ENCODE peak calls at places on chromosomes 12 and 14, in seven cellular contexts. C, M, G, J, R, U and O are unnamed samples.

GRCh38 chr14:99081880-99082279 is 190.1 kb downstream of the BCL11B start:
- DNase-seq in R (no peak), G (no peak), C (no peak), U (no peak), M (peak; percentile 7), J (no peak), O (no peak)

GRCh38 chr12:106369624-106370346 is 12.2 kb downstream of the POLR3B start:
- DNase-seq in R (no peak), J (no peak), U (no peak), G (peak; percentile 93), C (peak; percentile 80), M (no peak), O (no peak)

GRCh38 chr12:67832155-67832554 is 157.1 kb upstream of the IFNG-AS1 start:
- DNase-seq in U (no peak), C (no peak), J (no peak), M (no peak), G (no peak), R (no peak), O (no peak)

GRCh38 chr14:58703149-58703509 is 65.4 kb downstream of the DACT1 start:
- DNase-seq in G (no peak), C (no peak), M (no peak), J (no peak), U (no peak), R (no peak), O (no peak)

GRCh38 chr12:119699199-119699765 is 31.3 kb downstream of the PRKAB1 start:
- DNase-seq in J (no peak), U (no peak), C (no peak), G (no peak), R (no peak), M (no peak), O (no peak)

GRCh38 chr14:104387385-104388010 is 192.1 kb upstream of the C14orf180 start:
- DNase-seq in C (no peak), R (no peak), M (peak; percentile 22), J (no peak), U (no peak), G (no peak), O (no peak)

GRCh38 chr12:102484017-102484731 is 3.8 kb upstream of the IGF1 start:
- DNase-seq in C (peak; percentile 11), M (peak; percentile 56), U (peak; percentile 46), J (peak; percentile 84), G (peak; percentile 81), R (peak; percentile 26), O (peak; percentile 80)

GRCh38 chr12:131991816-131992430 is 42.2 kb downstream of the EP400 start:
- DNase-seq in M (no peak), G (no peak), J (no peak), U (no peak), R (no peak), C (peak; percentile 68), O (no peak)

GRCh38 chr14:43579743-43580142 is 927.3 kb downstream of the FSCB start:
- DNase-seq in M (no peak), R (no peak), G (no peak), C (no peak), U (no peak), J (no peak), O (no peak)

GRCh38 chr12:96198970-96199369 is 4.8 kb downstream of the ELK3 start:
- DNase-seq in C (peak; percentile 94), J (no peak), G (peak; percentile 96), U (no peak), R (no peak), M (no peak), O (no peak)

GRCh38 chr12:121786441-121786825 is 7.1 kb downstream of the RHOF start:
- DNase-seq in R (peak; percentile 68), C (peak; percentile 82), M (no peak), J (no peak), G (peak; percentile 96), U (no peak), O (no peak)

DNA sequence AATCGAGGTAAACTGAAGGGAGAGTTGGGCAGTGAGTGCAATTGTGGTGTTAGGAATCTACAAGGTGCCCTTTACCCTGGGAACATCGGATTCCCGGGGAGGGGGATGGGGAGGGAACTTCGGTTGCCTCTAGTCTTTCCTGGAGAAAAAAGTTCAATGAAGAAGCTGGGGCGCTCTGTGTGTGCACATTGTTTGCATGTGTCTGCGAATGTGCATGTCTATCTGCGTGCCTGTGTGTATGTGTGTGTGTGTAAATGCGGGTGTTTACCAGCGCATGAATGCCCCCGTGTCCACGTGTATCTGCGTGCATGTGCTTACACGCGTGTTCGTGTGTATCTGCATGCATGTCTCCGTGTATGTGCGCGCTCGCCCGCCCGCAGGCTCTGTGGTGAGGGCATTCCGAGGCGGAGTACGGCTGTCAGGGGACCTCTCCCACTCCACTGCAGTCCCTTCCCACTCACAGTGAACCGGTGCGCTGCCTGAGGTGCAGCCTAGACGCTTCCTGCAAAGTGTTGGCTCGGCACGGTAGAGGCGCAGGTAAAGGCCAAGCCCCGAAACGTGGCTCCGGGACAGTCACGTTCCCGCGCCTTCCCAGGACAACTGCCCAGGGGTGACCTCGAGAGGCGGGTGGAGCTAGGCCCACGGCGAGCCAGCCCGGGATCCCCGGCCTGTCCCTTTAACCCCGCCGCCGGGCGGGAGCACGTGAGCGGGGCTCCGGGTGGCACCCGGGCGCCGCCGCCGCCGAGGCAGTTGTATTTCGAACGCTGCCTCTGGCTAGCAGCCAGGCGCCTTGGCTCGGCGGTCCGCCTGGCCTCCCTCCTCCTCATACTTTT is 586 bp upstream of the HMGA2 start:
- DNase-seq in C (peak; percentile 45), U (peak; percentile 84), M (peak; percentile 65), R (peak; percentile 76), J (no peak), G (peak; percentile 89), O (no peak)
- H2AFZ ChIP-seq in C (peak overlapping the region; percentile 64), U (peak overlapping the region; percentile 55), M (no peak overlapping the region), R (no peak overlapping the region), J (peak overlapping the region; percentile 58), G (peak overlapping the region; percentile 68), O (no peak overlapping the region)

GRCh38 chr14:69997849-69998248 is 118.6 kb downstream of the SMOC1 start:
- DNase-seq in U (no peak), G (peak; percentile 68), R (peak; percentile 47), J (no peak), C (peak; percentile 73), M (no peak), O (no peak)

GRCh38 chr14:69996197-69996596 is 117.0 kb downstream of the SMOC1 start:
- DNase-seq in G (peak; percentile 74), M (no peak), R (no peak), C (peak; percentile 38), J (no peak), U (no peak), O (no peak)

GRCh38 chr14:70000601-70001000 is 121.4 kb downstream of the SMOC1 start:
- DNase-seq in G (peak; percentile 74), C (peak; percentile 59), M (no peak), R (no peak), J (no peak), U (no peak), O (no peak)

GRCh38 chr14:70002589-70003240 is 123.5 kb downstream of the SMOC1 start:
- DNase-seq in G (peak; percentile 28), M (no peak), J (no peak), R (peak; percentile 59), U (no peak), C (peak; percentile 73), O (no peak)

DNA sequence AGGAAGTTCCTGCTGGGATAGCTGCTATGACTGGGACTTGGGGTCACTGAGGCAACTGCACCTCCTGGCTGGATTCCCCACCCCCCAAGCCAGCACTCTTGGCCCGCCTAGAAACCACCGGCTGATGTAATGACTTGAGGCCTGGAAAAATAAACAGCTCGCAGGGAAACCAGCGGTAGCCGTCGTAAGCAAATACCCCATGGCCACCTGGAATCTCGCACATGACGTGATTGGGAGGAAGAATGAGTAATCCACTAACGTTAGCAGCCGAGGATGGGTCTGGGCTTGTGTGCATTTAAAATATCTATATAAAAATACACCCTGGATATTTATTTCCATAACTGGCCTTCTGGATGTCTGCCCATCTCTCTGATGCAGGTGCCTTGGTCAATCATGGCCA is 120.0 kb downstream of the SMOC1 start:
- DNase-seq in J (no peak), G (peak; percentile 42), M (no peak), C (peak; percentile 90), R (no peak), U (no peak), O (no peak)
- H2AFZ ChIP-seq in J (no peak overlapping the region), G (no peak overlapping the region), M (no peak overlapping the region), C (no peak overlapping the region), R (no peak overlapping the region), U (no peak overlapping the region), O (no peak overlapping the region)

GRCh38 chr14:79051711-79052094 is 881.5 kb downstream of the NRXN3 start:
- DNase-seq in C (no peak), R (no peak), U (no peak), J (no peak), G (no peak), M (no peak), O (no peak)
- H2AFZ ChIP-seq in C (no peak overlapping the region), R (no peak overlapping the region), U (no peak overlapping the region), J (no peak overlapping the region), G (no peak overlapping the region), M (no peak overlapping the region), O (no peak overlapping the region)

DNA sequence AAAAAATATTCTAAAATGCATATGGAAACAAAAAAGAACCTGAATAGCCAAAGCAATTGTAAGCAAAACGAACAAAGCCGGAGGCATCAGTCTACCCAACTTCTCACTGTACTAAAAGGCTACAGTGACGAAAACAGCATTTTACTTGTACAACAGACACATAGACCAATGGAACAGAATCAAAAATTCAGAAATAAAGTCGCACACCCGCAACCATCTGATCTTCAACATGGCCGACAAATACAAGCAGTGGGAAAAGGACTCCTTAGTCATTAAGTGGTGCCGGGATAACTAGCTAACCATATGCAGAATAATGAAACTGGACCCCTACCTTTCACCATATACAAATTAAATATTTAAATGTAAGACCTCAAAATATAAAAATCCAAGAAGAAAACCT is 203.9 kb upstream of the PPFIA2 start:
- DNase-seq in M (no peak), G (no peak), C (no peak), R (no peak), J (no peak), U (no peak), O (no peak)
- H2AFZ ChIP-seq in M (no peak overlapping the region), G (no peak overlapping the region), C (no peak overlapping the region), R (no peak overlapping the region), J (no peak overlapping the region), U (no peak overlapping the region), O (no peak overlapping the region)

GRCh38 chr12:98351089-98351488 is 164.3 kb upstream of the TMPO start:
- DNase-seq in U (no peak), J (no peak), C (no peak), R (no peak), M (no peak), G (no peak), O (no peak)
- H2AFZ ChIP-seq in U (no peak overlapping the region), J (no peak overlapping the region), C (no peak overlapping the region), R (no peak overlapping the region), M (no peak overlapping the region), G (no peak overlapping the region), O (no peak overlapping the region)

DNA sequence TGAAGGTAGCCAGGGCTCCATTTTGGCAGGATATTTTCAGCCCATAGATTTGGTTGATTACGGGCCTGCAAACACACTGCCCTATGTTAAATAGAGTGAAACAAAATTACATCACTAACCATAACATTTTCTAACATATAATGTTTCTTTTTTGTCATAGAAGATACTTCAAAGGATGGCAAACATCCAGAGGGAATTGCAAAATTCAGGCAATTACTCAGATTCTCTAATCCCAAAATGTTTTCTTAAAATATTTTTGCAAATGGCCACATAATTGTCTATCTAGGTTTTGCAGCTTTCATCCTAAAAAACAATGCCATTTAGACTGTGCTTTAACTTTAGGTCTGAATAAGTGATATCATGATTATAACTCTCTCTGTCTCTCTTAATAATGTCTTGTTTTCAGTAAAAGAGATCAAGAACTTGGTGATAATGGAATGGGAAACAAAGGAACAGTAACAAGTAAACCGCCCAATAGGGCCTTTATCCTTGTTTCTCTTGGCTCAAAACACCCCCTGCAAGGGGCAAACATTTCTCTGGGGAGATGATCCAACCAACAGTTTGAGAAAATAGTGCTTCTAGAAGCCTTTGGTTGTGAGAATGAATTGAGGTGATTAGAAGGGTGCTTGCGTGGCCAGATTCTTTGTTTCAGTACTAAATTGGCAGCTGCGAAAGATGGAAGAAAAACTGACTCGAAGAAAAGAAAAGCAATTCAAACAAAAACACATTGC is 54.4 kb upstream of the BTG1 start:
- DNase-seq in G (peak; percentile 40), U (peak; percentile 18), C (no peak), R (no peak), M (no peak), J (no peak), O (no peak)
- H2AFZ ChIP-seq in G (no peak overlapping the region), U (no peak overlapping the region), C (no peak overlapping the region), R (no peak overlapping the region), M (no peak overlapping the region), J (no peak overlapping the region), O (no peak overlapping the region)